ENCODE peak calls at places on chromosomes 1 and 21, in ten cellular contexts. K is M059J; P is dermis microvascular lymphatic vessel endothelial cell; J is B cell; L is Daoy; Y is cardiac muscle cell; B is iris pigment epithelial cell; O is stimulated activated CD8-positive, alpha-beta memory T cell treated with anti-CD3 and anti-CD28 coated beads, Interleukin-15, amount 100 ng/mL, for 4 hours; I is stimulated activated effector memory CD8-positive, alpha-beta T cell treated with anti-CD3 and anti-CD28 coated beads, Interleukin-12 subunit alpha, Interleukin-12 subunit beta, amount 100 ng/mL, for 72 hours; W is NCI-H1105. Z is an unnamed sample.

GRCh38 chr1:93029317-93029716 is 49.8 kb upstream of the MTF2 start:
- DNase-seq in K (no peak), P (no peak), J (no peak), L (no peak), Y (no peak), B (no peak), O (no peak), I (no peak), W (no peak), Z (no peak)

GRCh38 chr21:15159382-15160020 is 94.7 kb upstream of the NRIP1 start:
- DNase-seq in K (no peak), P (no peak), J (peak), L (no peak), Y (no peak), B (peak), O (no peak), I (no peak), W (no peak), Z (no peak)

GRCh38 chr1:187281085-187281484 is 452.3 kb downstream of the PLA2G4A start:
- DNase-seq in K (no peak), P (no peak), J (no peak), L (no peak), Y (no peak), B (no peak), O (no peak), I (no peak), W (no peak), Z (no peak)

GRCh38 chr1:221694109-221694508 is 47.8 kb downstream of the DUSP10 start:
- DNase-seq in K (no peak), P (no peak), J (no peak), L (no peak), Y (no peak), B (no peak), O (no peak), I (no peak), W (no peak), Z (no peak)

GRCh38 chr1:64540265-64540791 is 70.4 kb downstream of the CACHD1 start:
- DNase-seq in K (peak), P (peak), J (no peak), L (no peak), Y (no peak), B (peak), O (no peak), I (no peak), W (no peak), Z (peak)

GRCh38 chr1:201626629-201627275 is 87.8 kb downstream of the NAV1 start:
- DNase-seq in K (no peak), P (no peak), J (no peak), L (no peak), Y (no peak), B (peak), O (no peak), I (no peak), W (no peak), Z (no peak)

GRCh38 chr1:91148641-91149069 is 126.8 kb upstream of the ZNF644 start:
- DNase-seq in K (no peak), P (no peak), J (no peak), L (no peak), Y (no peak), B (no peak), O (no peak), I (peak), W (no peak), Z (peak)

GRCh38 chr1:243926803-243927245 is 76.8 kb upstream of the AKT3 start:
- DNase-seq in K (peak), P (peak), J (no peak), L (peak), Y (no peak), B (peak), O (no peak), I (no peak), W (no peak), Z (no peak)

GRCh38 chr1:212699839-212700596 is at the start of gene BATF3:
- DNase-seq in K (peak), P (peak), J (peak), L (peak), Y (no peak), B (no peak), O (peak), I (peak), W (peak), Z (no peak)

Z was measured in NCI-H2081.